ENCODE peak calls at places on chromosomes 11 and 22, in four cellular contexts. A is AG08395; P is germinal center; Z is stimulated activated naive CD4-positive, alpha-beta T cell. W is an unnamed sample.

GRCh38 chr11:12287374-12288211 is 89.8 kb upstream of the PARVA start:
- DNase-seq in P (no peak), Z (no peak), A (peak), W (no peak)

GRCh38 chr11:86486261-86487030 is 111.8 kb downstream of the CCDC81 start:
- DNase-seq in P (no peak), A (no peak), Z (no peak), W (peak)

GRCh38 chr11:1359556-1359955 is 30.2 kb upstream of the BRSK2 start:
- DNase-seq in A (no peak), P (no peak), Z (no peak), W (no peak)

GRCh38 chr11:73972620-73973449 is 9.8 kb downstream of the UCP2 start:
- DNase-seq in Z (no peak), A (no peak), P (no peak), W (no peak)

GRCh38 chr22:38187413-38188212 is 6.0 kb upstream of the PLA2G6 start:
- DNase-seq in A (no peak), P (no peak), Z (no peak), W (no peak)

GRCh38 chr11:108199446-108200321 is 22.8 kb downstream of the NPAT start:
- DNase-seq in P (peak), Z (no peak), A (peak), W (peak)

GRCh38 chr11:126596474-126596873 is 241.0 kb downstream of the ST3GAL4 start:
- DNase-seq in Z (no peak), A (no peak), P (no peak), W (no peak)

GRCh38 chr22:22689621-22690345 is 45.4 kb downstream of the GGTLC2 start:
- DNase-seq in A (no peak), P (no peak), Z (no peak), W (no peak)

GRCh38 chr11:118791961-118792578 is 1.1 kb upstream of the DDX6 start:
- DNase-seq in Z (no peak), P (peak), A (peak), W (no peak)

GRCh38 chr22:19106886-19107729 is 15.1 kb downstream of the DGCR2 start:
- DNase-seq in Z (no peak), A (no peak), P (no peak), W (no peak)

GRCh38 chr11:13169709-13170108 is 107.9 kb upstream of the BMAL1 start:
- DNase-seq in Z (no peak), A (peak), P (no peak), W (no peak)

GRCh38 chr22:45877651-45878050 is 99.3 kb downstream of the WNT7B start:
- DNase-seq in Z (no peak), A (no peak), P (no peak), W (no peak)

GRCh38 chr11:72787262-72788104 is 6.4 kb downstream of the STARD10 start:
- DNase-seq in Z (no peak), P (peak), A (no peak), W (no peak)

GRCh38 chr11:113664069-113664980 is 41.8 kb downstream of the TMPRSS5 start:
- DNase-seq in Z (no peak), A (peak), P (no peak), W (no peak)

GRCh38 chr22:48577014-48577690 is 1250.5 kb downstream of the BRD1 start:
- DNase-seq in P (no peak), A (no peak), Z (no peak), W (no peak)

GRCh38 chr11:133418218-133418617 is 114.1 kb downstream of the OPCML start:
- DNase-seq in Z (no peak), P (no peak), A (no peak), W (no peak)

GRCh38 chr11:112971200-112971599 is 10.0 kb downstream of the NCAM1 start:
- DNase-seq in P (no peak), A (no peak), Z (no peak), W (no peak)

GRCh38 chr11:60193687-60194433 is 11.0 kb upstream of the MS4A6A start:
- DNase-seq in P (peak), Z (peak), A (peak), W (peak)

GRCh38 chr22:38489142-38489541 is 17.0 kb downstream of the DDX17 start:
- DNase-seq in P (no peak), Z (no peak), A (no peak), W (no peak)

GRCh38 chr22:49664371-49664881 is 163.2 kb downstream of the BRD1 start:
- DNase-seq in P (no peak), A (no peak), Z (no peak), W (no peak)

GRCh38 chr11:95456704-95457491 is 225.9 kb upstream of the SESN3 start:
- DNase-seq in Z (no peak), A (no peak), P (no peak), W (no peak)

GRCh38 chr11:65493367-65494176 is 5.3 kb upstream of the MALAT1 start:
- DNase-seq in A (peak), P (no peak), Z (no peak), W (no peak)

GRCh38 chr22:31652911-31653684 is 8.9 kb downstream of the PISD start:
- DNase-seq in P (no peak), A (no peak), Z (no peak), W (no peak)

GRCh38 chr22:33869946-33870345 is 50.3 kb downstream of the LARGE1 start:
- DNase-seq in P (no peak), Z (no peak), A (peak), W (no peak)

GRCh38 chr22:31084811-31085492 is 3.8 kb downstream of the SMTN start:
- DNase-seq in Z (peak), P (peak), A (peak), W (peak)

GRCh38 chr22:26447594-26448329 is 18.7 kb downstream of the ASPHD2 start:
- DNase-seq in Z (no peak), P (no peak), A (no peak), W (no peak)

GRCh38 chr22:16965083-16965482 is 42.9 kb downstream of the GAB4 start:
- DNase-seq in A (no peak), P (peak), Z (no peak), W (no peak)

GRCh38 chr11:61482513-61482912 is 26.0 kb upstream of the LRRC10B start:
- DNase-seq in Z (no peak), P (peak), A (peak), W (no peak)

GRCh38 chr11:121523581-121524232 is 70.9 kb upstream of the SORL1-AS1 start:
- DNase-seq in P (no peak), Z (no peak), A (no peak), W (no peak)

GRCh38 chr11:88414981-88415391 is 77.5 kb upstream of the CTSC start:
- DNase-seq in A (no peak), P (no peak), Z (peak), W (no peak)

GRCh38 chr11:19349340-19350025 is 108.7 kb upstream of the E2F8 start:
- DNase-seq in P (no peak), Z (no peak), A (no peak), W (no peak)

GRCh38 chr22:20576445-20576816 is 69.0 kb downstream of the MED15 start:
- DNase-seq in P (no peak), Z (no peak), A (no peak), W (no peak)

GRCh38 chr11:69027704-69028372 is 14.8 kb upstream of the MRGPRF start:
- DNase-seq in A (no peak), Z (no peak), P (no peak), W (no peak)

GRCh38 chr11:128574576-128575011 is 12.8 kb downstream of the ETS1 start:
- DNase-seq in P (no peak), Z (no peak), A (no peak), W (no peak)

GRCh38 chr11:119774180-119774763 is 45.3 kb upstream of the NECTIN1 start:
- DNase-seq in Z (no peak), P (no peak), A (peak), W (no peak)

GRCh38 chr11:8926236-8926635 is 6.5 kb downstream of the C11orf16 start:
- DNase-seq in Z (no peak), P (no peak), A (no peak), W (no peak)

GRCh38 chr11:9799901-9800300 is 136.0 kb downstream of the SWAP70 start:
- DNase-seq in Z (no peak), A (no peak), P (no peak), W (no peak)

GRCh38 chr22:45886502-45886901 is 90.5 kb downstream of the WNT7B start:
- DNase-seq in Z (no peak), A (no peak), P (no peak), W (no peak)

GRCh38 chr11:104043137-104043536 is 6.7 kb downstream of the DDI1 start:
- DNase-seq in Z (no peak), P (no peak), A (no peak), W (no peak)

W was measured in natural killer cell treated with Interleukin-12 subunit alpha and Interleukin-12 subunit beta and Interleukin-15 and Interleukin-18, amount 100 ng/mL, for 72 hours.